ENCODE peak calls at places on chromosomes 3 and 15, in ten cellular contexts. B, Z, S, Y, H, X, U, I, V and J are unnamed samples.

GRCh38 chr3:69739204-69740102 is at the start of gene MITF:
- DNase-seq in I (no peak), U (peak; percentile 75), Y (peak; percentile 42), X (peak; percentile 73), V (peak; percentile 68), S (no peak), B (no peak), Z (peak; percentile 97), H (peak; percentile 60), J (peak; percentile 92)

GRCh38 chr3:32109256-32109655 is 2.8 kb downstream of the GPD1L start:
- DNase-seq in V (no peak), U (no peak), H (peak; percentile 32), Y (no peak), I (no peak), B (no peak), Z (peak; percentile 84), X (no peak), S (no peak), J (no peak)

GRCh38 chr15:85047271-85047948 is 65.8 kb downstream of the PDE8A start:
- DNase-seq in H (no peak), B (peak; percentile 19), X (no peak), V (peak; percentile 95), Z (peak; percentile 77), S (no peak), U (peak; percentile 82), I (no peak), Y (no peak), J (no peak)

GRCh38 chr3:72301779-72302178 is 516.8 kb upstream of the PROK2 start:
- DNase-seq in S (no peak), Z (no peak), V (no peak), Y (no peak), X (no peak), U (no peak), B (no peak), I (no peak), H (no peak), J (no peak)

GRCh38 chr15:32982001-32982400 is 212.5 kb downstream of the FMN1 start:
- DNase-seq in H (no peak), I (no peak), S (no peak), V (no peak), Y (no peak), B (no peak), U (no peak), Z (no peak), X (no peak), J (no peak)

GRCh38 chr3:12661926-12662592 is 1.9 kb downstream of the RAF1 start:
- DNase-seq in H (no peak), Y (no peak), V (no peak), U (no peak), Z (no peak), I (no peak), X (no peak), S (no peak), B (no peak), J (no peak)

GRCh38 chr3:162776137-162776536 is 1279.5 kb downstream of the OTOL1 start:
- DNase-seq in X (no peak), Z (no peak), U (no peak), S (no peak), B (no peak), H (no peak), I (no peak), Y (no peak), V (no peak), J (no peak)

GRCh38 chr15:56496635-56497034 is 31.7 kb upstream of the MNS1 start:
- DNase-seq in U (no peak), H (no peak), S (no peak), V (peak; percentile 60), Y (no peak), B (no peak), I (no peak), Z (peak; percentile 70), X (no peak), J (peak; percentile 25)

GRCh38 chr3:51163051-51163450 is 222.0 kb upstream of the MANF start:
- DNase-seq in B (no peak), X (no peak), H (no peak), Z (no peak), I (no peak), U (peak; percentile 45), V (no peak), S (no peak), Y (no peak), J (no peak)

GRCh38 chr15:77981281-77982126 is 96.0 kb downstream of the TBC1D2B start:
- DNase-seq in Y (no peak), H (no peak), Z (no peak), X (peak; percentile 37), S (no peak), U (no peak), B (no peak), I (no peak), V (no peak), J (no peak)

GRCh38 chr15:69424748-69425413 is 10.7 kb downstream of the KIF23 start:
- DNase-seq in H (no peak), S (no peak), X (no peak), U (no peak), Y (no peak), I (no peak), B (no peak), Z (no peak), V (no peak), J (no peak)

GRCh38 chr3:148532326-148532725 is 165.4 kb upstream of the AGTR1 start:
- DNase-seq in H (no peak), Z (no peak), I (no peak), Y (no peak), X (no peak), B (no peak), V (no peak), S (no peak), U (no peak), J (no peak)

GRCh38 chr3:38315488-38316230 is 30.9 kb upstream of the XYLB start:
- DNase-seq in X (peak; percentile 33), Y (no peak), V (no peak), U (no peak), H (no peak), Z (no peak), S (no peak), I (no peak), B (no peak), J (no peak)

GRCh38 chr3:178485756-178486155 is 50.5 kb upstream of the KCNMB2 start:
- DNase-seq in U (no peak), V (no peak), S (no peak), X (no peak), I (no peak), Z (no peak), B (no peak), Y (no peak), H (no peak), J (no peak)

GRCh38 chr15:34043813-34044212 is 4.8 kb upstream of the AVEN start:
- DNase-seq in Z (no peak), I (no peak), Y (no peak), B (no peak), U (no peak), X (no peak), S (no peak), V (no peak), H (no peak), J (no peak)